ENCODE peak calls at places on chromosomes 2 and 18, in nine cellular contexts. Z, T, S, U, Q, Y, E, D and J are unnamed samples.

GRCh38 chr18:28065031-28065792 is 111.7 kb downstream of the CDH2 start:
- DNase-seq in Y (no peak), E (no peak), U (no peak), T (no peak), Q (no peak), S (no peak), D (no peak), Z (no peak), J (no peak)

GRCh38 chr2:126787278-126787677 is 111.4 kb upstream of the TEX51 start:
- DNase-seq in S (no peak), Z (no peak), U (no peak), D (no peak), T (no peak), Q (no peak), E (no peak), Y (no peak), J (no peak)

GRCh38 chr2:3656762-3657691 is 973 bp upstream of the ALLC start:
- DNase-seq in T (no peak), Y (no peak), S (no peak), Q (no peak), U (no peak), E (no peak), Z (no peak), D (no peak), J (no peak)

GRCh38 chr2:94762600-94762999 is 108.6 kb upstream of the TEKT4 start:
- DNase-seq in D (no peak), U (no peak), Z (no peak), E (no peak), T (no peak), S (no peak), Q (no peak), Y (no peak), J (no peak)

GRCh38 chr2:160956243-160956802 is 203.9 kb upstream of the TANK start:
- DNase-seq in S (no peak), T (no peak), E (no peak), D (no peak), U (no peak), Z (no peak), Q (no peak), Y (no peak), J (no peak)

GRCh38 chr2:29920130-29920577 is 1.2 kb downstream of the ALK start:
- DNase-seq in Q (peak; percentile 91), E (peak; percentile 55), U (no peak), Y (peak; percentile 51), S (peak; percentile 94), Z (peak; percentile 65), T (peak; percentile 77), D (peak; percentile 60), J (peak; percentile 93)

GRCh38 chr2:101036562-101036961 is 34.5 kb downstream of the RPL31 start:
- DNase-seq in Y (no peak), T (no peak), U (no peak), Q (no peak), E (peak; percentile 51), D (peak; percentile 55), Z (peak; percentile 29), S (no peak), J (no peak)

GRCh38 chr18:76445741-76446232 is 49.3 kb downstream of the ZNF516 start:
- DNase-seq in S (peak; percentile 36), Y (no peak), U (no peak), E (no peak), D (no peak), Q (no peak), Z (no peak), T (peak; percentile 52), J (peak; percentile 36)

GRCh38 chr2:220334210-220334609 is 706.8 kb downstream of the SLC4A3 start:
- DNase-seq in D (no peak), U (no peak), Z (no peak), Q (no peak), T (no peak), Y (no peak), S (no peak), E (no peak), J (no peak)

GRCh38 chr2:146821836-146822316 is 1023.0 kb upstream of the ACVR2A start:
- DNase-seq in Z (no peak), D (no peak), U (no peak), S (no peak), Y (no peak), Q (no peak), T (no peak), E (no peak), J (no peak)

GRCh38 chr2:146817613-146818012 is 1027.2 kb upstream of the ACVR2A start:
- DNase-seq in Z (no peak), T (no peak), Y (no peak), U (no peak), Q (no peak), E (no peak), D (no peak), S (no peak), J (no peak)

GRCh38 chr2:146814971-146815370 is 1029.9 kb upstream of the ACVR2A start:
- DNase-seq in D (no peak), T (no peak), Z (no peak), Y (no peak), U (no peak), Q (no peak), S (no peak), E (no peak), J (no peak)

GRCh38 chr2:146820672-146821071 is 1024.2 kb upstream of the ACVR2A start:
- DNase-seq in U (no peak), T (no peak), Z (no peak), S (no peak), Y (no peak), E (no peak), D (no peak), Q (no peak), J (no peak)

GRCh38 chr2:146818122-146818521 is 1026.7 kb upstream of the ACVR2A start:
- DNase-seq in Q (no peak), S (no peak), E (no peak), Y (no peak), U (no peak), Z (no peak), T (no peak), D (no peak), J (no peak)
- TF ChIP-seq CTCF in Q (no peak), S (no peak), E (no peak), Y (no peak), U (no peak), Z (no peak), T (no peak), D (no peak), J (no peak)

GRCh38 chr18:50986360-50987087 is 18.7 kb downstream of the ELAC1 start:
- DNase-seq in U (no peak), D (no peak), T (no peak), Y (no peak), Q (no peak), Z (no peak), S (no peak), E (no peak), J (no peak)

GRCh38 chr18:50987261-50987660 is 19.4 kb downstream of the ELAC1 start:
- DNase-seq in Z (no peak), E (no peak), Q (no peak), U (no peak), S (no peak), T (no peak), D (no peak), Y (no peak), J (no peak)

GRCh38 chr18:50982086-50982801 is 14.4 kb downstream of the ELAC1 start:
- DNase-seq in E (no peak), Q (no peak), Y (no peak), U (no peak), Z (no peak), S (no peak), T (no peak), D (no peak), J (no peak)

GRCh38 chr18:50981381-50981780 is 13.5 kb downstream of the ELAC1 start:
- DNase-seq in Q (no peak), T (no peak), Z (no peak), D (no peak), S (no peak), Y (no peak), E (no peak), U (no peak), J (no peak)

DNA sequence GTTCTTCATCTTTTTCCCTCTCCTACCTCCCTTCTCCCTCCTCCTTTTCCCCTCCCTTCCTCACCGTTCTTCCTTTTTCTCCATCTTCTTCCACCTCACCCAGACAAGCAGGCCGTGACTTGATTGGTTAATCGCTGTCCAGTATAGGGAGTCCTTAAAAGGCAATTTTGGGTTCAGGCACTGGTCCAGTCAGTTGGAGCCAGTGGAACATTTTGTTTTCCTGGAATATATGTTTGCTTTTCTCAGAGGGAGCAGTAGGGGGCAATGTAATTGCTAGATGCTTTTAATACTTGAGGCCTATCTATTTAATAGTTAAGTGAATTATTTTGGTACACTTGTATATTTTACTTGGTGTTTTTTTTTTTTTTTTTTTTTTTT is 15.0 kb downstream of the ELAC1 start:
- DNase-seq in D (no peak), E (no peak), T (no peak), S (no peak), U (no peak), Q (no peak), Y (no peak), Z (no peak), J (no peak)
- TF ChIP-seq CTCF in D (no peak), E (peak; percentile 13), T (no peak), S (no peak), U (no peak), Q (no peak), Y (no peak), Z (no peak), J (no peak)

DNA sequence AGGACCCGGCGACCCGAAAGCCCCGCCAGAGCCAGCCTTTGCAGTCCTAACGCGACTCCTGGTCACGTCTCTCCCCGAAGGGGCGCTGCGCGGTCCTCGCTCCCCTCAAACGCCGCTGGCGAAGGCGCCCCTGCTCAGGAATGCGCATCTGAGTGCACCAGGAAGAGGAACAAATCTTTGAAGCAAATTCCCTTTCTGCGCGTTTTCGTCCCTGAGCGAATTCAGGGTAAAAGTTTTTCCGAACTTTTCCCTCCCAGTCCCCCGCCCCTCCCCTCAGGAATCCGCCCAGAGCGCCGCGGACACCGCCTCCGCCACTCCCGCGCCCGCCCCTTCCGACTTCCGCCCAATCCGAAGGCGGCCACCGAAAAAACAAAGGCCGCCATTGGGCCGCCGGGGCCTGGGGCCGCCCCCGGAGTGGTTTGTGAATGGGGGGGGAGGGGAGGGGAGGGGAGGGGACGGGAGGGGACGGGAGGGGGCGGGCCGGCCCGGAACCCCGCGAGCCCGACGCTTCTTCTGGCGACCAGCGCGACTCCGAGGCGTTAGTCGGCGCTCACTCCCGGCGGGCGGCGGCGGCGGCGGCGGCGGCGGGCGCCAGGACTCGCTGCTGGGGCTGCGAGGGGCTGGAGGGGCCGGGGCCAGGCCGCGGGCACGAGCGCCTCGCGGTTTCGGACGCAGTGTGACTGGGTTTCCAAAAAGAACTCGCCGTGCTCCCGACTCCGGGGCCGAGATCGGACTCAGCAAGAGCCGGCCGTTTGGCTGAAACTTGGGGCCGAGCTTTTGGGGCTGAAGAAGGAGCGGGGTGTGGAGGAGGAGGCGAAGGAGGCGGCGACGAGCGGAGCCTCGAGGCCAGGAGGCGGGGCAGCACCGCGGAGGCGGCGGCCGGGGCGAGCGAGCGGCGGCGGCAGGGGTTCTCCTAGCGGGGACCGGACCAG is at the start of gene FZD7:
- DNase-seq in S (peak; percentile 95), E (peak; percentile 94), Y (peak; percentile 93), Z (peak; percentile 93), D (peak; percentile 95), T (peak; percentile 97), Q (peak; percentile 87), U (peak; percentile 66), J (peak; percentile 94)
- TF ChIP-seq CTCF in S (no peak), E (no peak), Y (no peak), Z (peak; percentile 14), D (no peak), T (no peak), Q (peak; percentile 34), U (no peak), J (peak; percentile 40)

DNA sequence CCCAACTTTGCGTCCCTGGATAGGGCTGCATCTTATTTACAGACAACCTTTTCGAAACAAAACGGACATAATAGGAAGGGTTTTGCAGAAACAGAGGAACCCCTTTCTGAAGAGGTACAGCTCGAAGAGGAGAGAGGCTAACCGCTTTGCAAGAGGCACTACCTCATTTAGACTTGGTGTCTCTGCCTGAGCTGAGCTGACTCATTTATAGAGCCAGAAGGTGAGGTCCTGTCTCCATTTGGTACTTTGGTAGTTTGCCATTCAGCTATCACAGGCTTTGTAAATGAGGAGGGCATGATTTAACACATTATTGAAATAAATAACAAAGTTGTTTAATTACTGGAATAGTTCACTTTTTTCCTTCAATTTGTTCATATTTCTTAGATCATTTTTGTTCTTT is 2.2 kb upstream of the NXPH2 start:
- DNase-seq in E (no peak), Y (no peak), Q (no peak), Z (no peak), S (no peak), U (no peak), D (no peak), T (no peak), J (no peak)
- TF ChIP-seq CTCF in E (no peak), Y (no peak), Q (no peak), Z (no peak), S (no peak), U (no peak), D (no peak), T (no peak), J (no peak)